ENCODE peak calls at places on chromosome 16, in nine cellular contexts. P is GM19239; S is activated CD8-positive, alpha-beta memory T cell treated with anti-CD3 and anti-CD28 coated beads for 1 hour; V is brain microvascular endothelial cell; H is stimulated activated CD8-positive, alpha-beta memory T cell treated with anti-CD3 and anti-CD28 coated beads, Interleukin-7, amount 100 ng/mL, for 24 hours; Q is activated T-cell treated with anti-CD3 and anti-CD28 coated beads for 24 hours; A is HT1080; Y is activated B cell treated with CpG ODN at 0.5 μM for 24 hours; T is heart left ventricle. W is an unnamed sample.

GRCh38 chr16:83715217-83715920 is 92.4 kb upstream of the HSBP1 start:
- DNase-seq in P (no peak), S (no peak), V (no peak), H (no peak), Q (no peak), A (no peak), Y (no peak), T (no peak), W (no peak)

GRCh38 chr16:13883881-13884280 is 36.1 kb upstream of the ERCC4 start:
- DNase-seq in P (no peak), S (no peak), V (no peak), H (no peak), Q (no peak), A (no peak), Y (no peak), T (no peak), W (no peak)

GRCh38 chr16:79593074-79593531 is 7.4 kb downstream of the MAF start:
- DNase-seq in P (no peak), S (no peak), V (no peak), H (no peak), Q (no peak), A (no peak), Y (no peak), T (no peak), W (no peak)

GRCh38 chr16:14501331-14502255 is 128.5 kb downstream of the PARN start:
- DNase-seq in P (no peak), S (no peak), V (peak), H (no peak), Q (no peak), A (peak), Y (no peak), T (peak), W (no peak)

GRCh38 chr16:24309222-24309905 is 53.2 kb downstream of the CACNG3 start:
- DNase-seq in P (no peak), S (no peak), V (peak), H (no peak), Q (no peak), A (peak), Y (no peak), T (no peak), W (no peak)

GRCh38 chr16:56332464-56333079 is 92.8 kb downstream of the AMFR start:
- DNase-seq in P (no peak), S (no peak), V (peak), H (no peak), Q (no peak), A (peak), Y (no peak), T (peak), W (no peak)

GRCh38 chr16:7615565-7615964 is 282.9 kb downstream of the RBFOX1 start:
- DNase-seq in P (no peak), S (no peak), V (no peak), H (no peak), Q (no peak), A (no peak), Y (no peak), T (no peak), W (no peak)

GRCh38 chr16:12567602-12568001 is 236.1 kb downstream of the CPPED1 start:
- DNase-seq in P (no peak), S (no peak), V (no peak), H (no peak), Q (no peak), A (no peak), Y (no peak), T (no peak), W (no peak)

GRCh38 chr16:2472885-2473284 is 1.8 kb downstream of the NTN3 start:
- DNase-seq in P (no peak), S (no peak), V (no peak), H (no peak), Q (no peak), A (no peak), Y (no peak), T (no peak), W (no peak)

GRCh38 chr16:78756189-78756661 is 656.8 kb downstream of the WWOX start:
- DNase-seq in P (no peak), S (no peak), V (no peak), H (no peak), Q (no peak), A (no peak), Y (no peak), T (no peak), W (no peak)

GRCh38 chr16:53886482-53887378 is 182.8 kb downstream of the FTO start:
- DNase-seq in P (no peak), S (no peak), V (no peak), H (no peak), Q (no peak), A (no peak), Y (no peak), T (no peak), W (no peak)

GRCh38 chr16:11205754-11206459 is 50.1 kb downstream of the SOCS1 start:
- DNase-seq in P (no peak), S (no peak), V (no peak), H (no peak), Q (no peak), A (peak), Y (no peak), T (no peak), W (no peak)

GRCh38 chr16:29022196-29022595 is 37.3 kb downstream of the LAT start:
- DNase-seq in P (no peak), S (no peak), V (no peak), H (no peak), Q (no peak), A (no peak), Y (no peak), T (no peak), W (no peak)

GRCh38 chr16:1620391-1620790 is 8.2 kb downstream of the CRAMP1 start:
- DNase-seq in P (peak), S (no peak), V (no peak), H (no peak), Q (no peak), A (no peak), Y (no peak), T (no peak), W (no peak)

GRCh38 chr16:14121135-14121534 is 50.0 kb downstream of the MRTFB start:
- DNase-seq in P (no peak), S (no peak), V (no peak), H (no peak), Q (no peak), A (no peak), Y (no peak), T (no peak), W (no peak)

GRCh38 chr16:76123966-76124365 is 153.2 kb upstream of the CNTNAP4 start:
- DNase-seq in P (no peak), S (no peak), V (no peak), H (no peak), Q (no peak), A (no peak), Y (no peak), T (no peak), W (no peak)

GRCh38 chr16:54511181-54511731 is 224.7 kb upstream of the IRX3 start:
- DNase-seq in P (no peak), S (no peak), V (no peak), H (no peak), Q (no peak), A (no peak), Y (no peak), T (no peak), W (no peak)

GRCh38 chr16:3514621-3515020 is 13.8 kb downstream of the CLUAP1 start:
- DNase-seq in P (no peak), S (no peak), V (peak), H (no peak), Q (no peak), A (no peak), Y (no peak), T (no peak), W (no peak)

GRCh38 chr16:80084614-80085013 is 456.2 kb upstream of the DYNLRB2 start:
- DNase-seq in P (no peak), S (no peak), V (peak), H (no peak), Q (no peak), A (peak), Y (no peak), T (peak), W (no peak)

GRCh38 chr16:49348408-49349176 is 25.0 kb upstream of the C16orf78 start:
- DNase-seq in P (no peak), S (no peak), V (no peak), H (no peak), Q (no peak), A (peak), Y (no peak), T (no peak), W (no peak)

GRCh38 chr16:70257391-70257790 is 5.7 kb upstream of the EXOSC6 start:
- DNase-seq in P (no peak), S (no peak), V (no peak), H (no peak), Q (no peak), A (no peak), Y (no peak), T (no peak), W (no peak)

GRCh38 chr16:2531696-2532493 is 687 bp upstream of the CEMP1 start:
- DNase-seq in P (peak), S (peak), V (peak), H (peak), Q (peak), A (peak), Y (peak), T (peak), W (peak)

GRCh38 chr16:85136213-85136704 is 24.0 kb upstream of the CIBAR2 start:
- DNase-seq in P (no peak), S (no peak), V (no peak), H (no peak), Q (no peak), A (no peak), Y (no peak), T (peak), W (no peak)

GRCh38 chr16:66740533-66740932 is 10.9 kb downstream of the DYNC1LI2 start:
- DNase-seq in P (no peak), S (no peak), V (no peak), H (no peak), Q (no peak), A (peak), Y (no peak), T (no peak), W (no peak)

W was measured in germinal center.